ENCODE peak calls at places on chromosomes 13 and 19, in six cellular contexts. F, R, C, X, K and M are unnamed samples.
A peak's percentile ranks its signal among the peaks of the same experiment; 100 is the strongest.

GRCh38 chr19:14337510-14337909 is 43.7 kb upstream of the ADGRE5 start:
- DNase-seq in C (peak; percentile 72), X (peak; percentile 86), F (peak; percentile 55), R (no peak), K (no peak), M (no peak)

GRCh38 chr13:41577437-41577836 is 120.1 kb downstream of the RGCC start:
- DNase-seq in X (no peak), C (no peak), K (no peak), R (peak; percentile 85), F (no peak), M (peak; percentile 43)

GRCh38 chr13:38430761-38431160 is 81.1 kb downstream of the UFM1 start:
- DNase-seq in C (no peak), F (no peak), R (no peak), X (no peak), K (no peak), M (no peak)

GRCh38 chr13:30601836-30602235 is 15.9 kb upstream of the USPL1 start:
- DNase-seq in K (no peak), F (no peak), X (no peak), C (no peak), R (no peak), M (no peak)

GRCh38 chr19:54252845-54253244 is 4.2 kb downstream of the LILRB5 start:
- DNase-seq in X (no peak), F (no peak), R (no peak), C (no peak), K (no peak), M (no peak)

GRCh38 chr13:98549006-98549727 is 27.7 kb downstream of the STK24 start:
- DNase-seq in K (no peak), F (no peak), C (peak; percentile 29), R (no peak), X (no peak), M (no peak)

GRCh38 chr13:112877496-112877895 is 91.5 kb upstream of the MCF2L start:
- DNase-seq in F (no peak), R (no peak), C (no peak), X (no peak), K (no peak), M (peak; percentile 12)

GRCh38 chr13:109778102-109778542 is 8.3 kb downstream of the IRS2 start:
- DNase-seq in X (no peak), C (peak; percentile 56), K (no peak), R (no peak), F (no peak), M (no peak)

GRCh38 chr13:90135558-90135957 is 1211.9 kb upstream of the MIR17HG start:
- DNase-seq in K (no peak), F (no peak), X (no peak), C (no peak), R (no peak), M (no peak)

GRCh38 chr13:20716951-20717350 is 13.5 kb downstream of the IL17D start:
- DNase-seq in C (no peak), K (no peak), R (peak; percentile 87), F (no peak), X (no peak), M (peak; percentile 79)

GRCh38 chr19:54452626-54453025 is 3.6 kb downstream of the LENG8 start:
- DNase-seq in X (no peak), C (no peak), R (no peak), K (no peak), F (no peak), M (no peak)

GRCh38 chr19:19021115-19021514 is 12.2 kb downstream of the SUGP2 start:
- DNase-seq in K (no peak), F (no peak), C (no peak), R (no peak), X (no peak), M (no peak)

GRCh38 chr13:62678039-62678438 is 1262.4 kb upstream of the PCDH20 start:
- DNase-seq in R (no peak), X (no peak), K (no peak), C (no peak), F (no peak), M (no peak)

GRCh38 chr13:95349267-95349666 is 48.0 kb upstream of the ABCC4 start:
- DNase-seq in R (peak; percentile 34), C (no peak), F (no peak), K (no peak), X (no peak), M (no peak)